ENCODE peak calls at places on chromosomes 2 and 18, in five cellular contexts. Y is AG10803; B is activated CD4-positive, alpha-beta T cell treated with anti-CD3 and anti-CD28 coated beads, Interleukin-2, amount 10 ng/mL, durations not matched to agents 7 days and 5 days; J is WERI-Rb-1; S is astrocyte of the spinal cord. G is an unnamed sample.

GRCh38 chr2:55901322-55901721 is 22.3 kb downstream of the EFEMP1 start:
- DNase-seq in Y (no peak), B (no peak), J (no peak), S (peak), G (peak)

GRCh38 chr2:122734756-122735155 is 979.3 kb downstream of the TSN start:
- DNase-seq in Y (peak), B (no peak), J (no peak), S (peak), G (no peak)

GRCh38 chr18:3848316-3848715 is 398.3 kb downstream of the TGIF1 start:
- DNase-seq in Y (no peak), B (no peak), J (no peak), S (peak), G (peak)

GRCh38 chr2:102801098-102801718 is 39.4 kb downstream of the TMEM182 start:
- DNase-seq in Y (peak), B (no peak), J (no peak), S (peak), G (peak)

GRCh38 chr18:37577051-37577611 is 11.5 kb upstream of the CELF4 start:
- DNase-seq in Y (no peak), B (no peak), J (no peak), S (no peak), G (peak)

GRCh38 chr2:173044686-173045085 is 31.0 kb upstream of the MAP3K20 start:
- DNase-seq in Y (no peak), B (no peak), J (no peak), S (no peak), G (no peak)

GRCh38 chr2:26609839-26610277 is 31.3 kb downstream of the CIB4 start:
- DNase-seq in Y (no peak), B (peak), J (no peak), S (no peak), G (no peak)

GRCh38 chr2:149365826-149366583 is 35.6 kb downstream of the LYPD6 start:
- DNase-seq in Y (peak), B (no peak), J (no peak), S (peak), G (no peak)

GRCh38 chr2:187586091-187586632 is 31.9 kb upstream of the TFPI start:
- DNase-seq in Y (peak), B (no peak), J (no peak), S (peak), G (peak)

GRCh38 chr2:20108655-20109396 is 57.4 kb upstream of the LAPTM4A start:
- DNase-seq in Y (peak), B (no peak), J (no peak), S (no peak), G (no peak)

GRCh38 chr2:206968139-206969086 is 29.1 kb downstream of the CPO start:
- DNase-seq in Y (peak), B (no peak), J (no peak), S (peak), G (peak)

GRCh38 chr2:210502997-210503621 is 26.6 kb upstream of the LANCL1 start:
- DNase-seq in Y (peak), B (peak), J (peak), S (peak), G (peak)

GRCh38 chr2:132929786-132930185 is 259.8 kb upstream of the LYPD1 start:
- DNase-seq in Y (no peak), B (no peak), J (no peak), S (no peak), G (peak)

GRCh38 chr2:129929321-129930290 is 49.9 kb upstream of the RAB6C start:
- DNase-seq in Y (peak), B (no peak), J (no peak), S (no peak), G (peak)

G was measured in fibroblast of the aortic adventitia.